ENCODE peak calls at places on chromosomes 13 and 19, in eight cellular contexts. R is H9; U is stimulated activated CD8-positive, alpha-beta memory T cell treated with anti-CD3 and anti-CD28 coated beads, Interleukin-7, amount 100 ng/mL, for 1 hour; G is RKO; I is fibroblast of mammary gland; Q is Karpas-422; C is stimulated activated naive CD4-positive, alpha-beta T cell; N is cardiac fibroblast. A is an unnamed sample.

GRCh38 chr19:48698046-48698445 is 2.3 kb downstream of the FUT2 start:
- DNase-seq in R (no peak), U (no peak), G (no peak), I (peak; percentile 80), Q (no peak), C (no peak), N (peak; percentile 84), A (no peak)

GRCh38 chr13:46885018-46885417 is 11.8 kb downstream of the HTR2A start:
- DNase-seq in R (no peak), U (no peak), G (peak; percentile 14), I (peak; percentile 58), Q (no peak), C (no peak), N (peak; percentile 23), A (no peak)

GRCh38 chr13:72782717-72783116 is 784 bp downstream of the PIBF1 start:
- DNase-seq in R (no peak), U (no peak), G (peak; percentile 30), I (peak; percentile 35), Q (peak; percentile 63), C (peak; percentile 11), N (peak; percentile 49), A (no peak)

GRCh38 chr19:1253514-1254080 is 5.2 kb downstream of the MIDN start:
- DNase-seq in R (no peak), U (no peak), G (no peak), I (no peak), Q (no peak), C (no peak), N (no peak), A (no peak)

GRCh38 chr19:13781547-13781946 is 7.3 kb downstream of the C19orf53 start:
- DNase-seq in R (peak; percentile 83), U (no peak), G (no peak), I (peak; percentile 83), Q (no peak), C (no peak), N (peak; percentile 92), A (no peak)

GRCh38 chr13:26051231-26052135 is at the start of gene SHISA2:
- DNase-seq in R (peak; percentile 86), U (no peak), G (peak; percentile 2), I (peak; percentile 17), Q (no peak), C (peak; percentile 37), N (peak; percentile 56), A (peak; percentile 54)

GRCh38 chr13:100131863-100132574 is 43.1 kb downstream of the PCCA start:
- DNase-seq in R (no peak), U (no peak), G (peak; percentile 90), I (peak; percentile 95), Q (no peak), C (no peak), N (peak; percentile 97), A (no peak)

GRCh38 chr19:2166741-2167738 is 3.3 kb downstream of the DOT1L start:
- DNase-seq in R (peak; percentile 65), U (no peak), G (peak; percentile 88), I (peak; percentile 85), Q (peak; percentile 53), C (no peak), N (peak; percentile 59), A (no peak)

GRCh38 chr13:95533545-95534135 is 18.9 kb upstream of the CLDN10 start:
- DNase-seq in R (peak; percentile 53), U (no peak), G (no peak), I (no peak), Q (no peak), C (no peak), N (no peak), A (no peak)

GRCh38 chr13:84607614-84608013 is 725.3 kb upstream of the SLITRK1 start:
- DNase-seq in R (no peak), U (no peak), G (peak; percentile 66), I (peak; percentile 84), Q (no peak), C (no peak), N (peak; percentile 39), A (no peak)

GRCh38 chr13:19646062-19646461 is 12.6 kb downstream of the MPHOSPH8 start:
- DNase-seq in R (no peak), U (no peak), G (no peak), I (no peak), Q (no peak), C (no peak), N (no peak), A (no peak)

GRCh38 chr19:3275068-3275582 is 50.7 kb downstream of the CELF5 start:
- DNase-seq in R (peak; percentile 88), U (no peak), G (peak; percentile 55), I (no peak), Q (peak; percentile 80), C (peak; percentile 29), N (no peak), A (no peak)

GRCh38 chr19:10712754-10713153 is 5.1 kb upstream of the DNM2 start:
- DNase-seq in R (no peak), U (no peak), G (no peak), I (no peak), Q (no peak), C (no peak), N (no peak), A (no peak)

GRCh38 chr13:98144501-98145350 is 1.8 kb downstream of the FARP1 start:
- DNase-seq in R (peak; percentile 41), U (no peak), G (peak; percentile 81), I (peak; percentile 49), Q (no peak), C (no peak), N (peak; percentile 71), A (no peak)

GRCh38 chr19:32580353-32580900 is 563 bp upstream of the PDCD5 start:
- DNase-seq in R (peak; percentile 38), U (no peak), G (no peak), I (no peak), Q (no peak), C (no peak), N (no peak), A (no peak)

GRCh38 chr13:70960841-70961443 is 852.7 kb upstream of the KLHL1 start:
- DNase-seq in R (no peak), U (no peak), G (peak; percentile 66), I (peak; percentile 28), Q (no peak), C (no peak), N (peak; percentile 59), A (no peak)

GRCh38 chr19:7657047-7657779 is 11.6 kb upstream of the RETN start:
- DNase-seq in R (no peak), U (no peak), G (no peak), I (peak; percentile 12), Q (no peak), C (no peak), N (no peak), A (no peak)

GRCh38 chr13:28161370-28161769 is 23.0 kb downstream of the PAN3 start:
- DNase-seq in R (peak; percentile 38), U (no peak), G (peak; percentile 30), I (peak; percentile 12), Q (no peak), C (no peak), N (peak; percentile 34), A (no peak)

GRCh38 chr19:41363371-41363752 is 587 bp downstream of the B9D2 start:
- DNase-seq in R (no peak), U (no peak), G (no peak), I (no peak), Q (no peak), C (no peak), N (no peak), A (no peak)

GRCh38 chr13:113995051-113995601 is 21.2 kb upstream of the C13orf46 start:
- DNase-seq in R (no peak), U (no peak), G (no peak), I (no peak), Q (no peak), C (no peak), N (no peak), A (no peak)

GRCh38 chr19:44176590-44176989 is 11.7 kb downstream of the ZNF226 start:
- DNase-seq in R (no peak), U (no peak), G (no peak), I (peak; percentile 27), Q (no peak), C (no peak), N (peak; percentile 17), A (no peak)

GRCh38 chr13:76884571-76885202 is 1.5 kb downstream of the KCTD12 start:
- DNase-seq in R (no peak), U (no peak), G (peak; percentile 42), I (peak; percentile 75), Q (no peak), C (no peak), N (peak; percentile 65), A (no peak)

GRCh38 chr13:105316731-105317130 is 1218.7 kb downstream of the EFNB2 start:
- DNase-seq in R (no peak), U (no peak), G (no peak), I (no peak), Q (no peak), C (no peak), N (no peak), A (no peak)

GRCh38 chr19:6761053-6761676 is 6.1 kb downstream of the SH2D3A start:
- DNase-seq in R (peak; percentile 49), U (no peak), G (peak; percentile 21), I (no peak), Q (peak; percentile 87), C (peak; percentile 12), N (peak; percentile 39), A (no peak)

GRCh38 chr13:38045278-38046048 is 175.9 kb upstream of the TRPC4 start:
- DNase-seq in R (peak; percentile 43), U (no peak), G (peak; percentile 50), I (peak; percentile 44), Q (peak; percentile 66), C (no peak), N (peak; percentile 69), A (no peak)

GRCh38 chr13:31327157-31327556 is 127.4 kb downstream of the B3GLCT start:
- DNase-seq in R (no peak), U (no peak), G (no peak), I (no peak), Q (no peak), C (no peak), N (no peak), A (no peak)

GRCh38 chr13:94700051-94700535 is 12.3 kb downstream of the SOX21 start:
- DNase-seq in R (no peak), U (no peak), G (no peak), I (no peak), Q (no peak), C (no peak), N (no peak), A (no peak)

GRCh38 chr13:45798851-45799250 is 52.7 kb downstream of the SIAH3 start:
- DNase-seq in R (no peak), U (no peak), G (no peak), I (no peak), Q (no peak), C (no peak), N (no peak), A (no peak)

A was measured in naive thymus-derived CD8-positive, alpha-beta T cell.